ENCODE peak calls at places on chromosomes 7 and 10, in nine cellular contexts. J, E, T, H, I, Z, M, C and D are unnamed samples.

GRCh38 chr7:98206451-98207330 is 4.5 kb upstream of the BHLHA15 start:
- DNase-seq in J (no peak), E (no peak), T (no peak), H (no peak), I (no peak), Z (no peak), M (peak), C (no peak), D (no peak)

GRCh38 chr10:50937230-50937907 is 51.9 kb upstream of the A1CF start:
- DNase-seq in J (no peak), E (no peak), T (no peak), H (no peak), I (peak), Z (no peak), M (no peak), C (no peak), D (no peak)

GRCh38 chr10:121293121-121293520 is 305.1 kb downstream of the FGFR2 start:
- DNase-seq in J (no peak), E (no peak), T (no peak), H (no peak), I (no peak), Z (no peak), M (no peak), C (no peak), D (no peak)

GRCh38 chr7:38374507-38374906 is 101.1 kb upstream of the TARP start:
- DNase-seq in J (peak), E (no peak), T (peak), H (no peak), I (peak), Z (no peak), M (peak), C (no peak), D (peak)

GRCh38 chr7:47669178-47669878 is 87.4 kb upstream of the TNS3 start:
- DNase-seq in J (no peak), E (peak), T (peak), H (no peak), I (no peak), Z (no peak), M (no peak), C (no peak), D (no peak)

GRCh38 chr10:23927926-23928325 is 281.0 kb upstream of the KIAA1217 start:
- DNase-seq in J (no peak), E (no peak), T (no peak), H (no peak), I (no peak), Z (no peak), M (no peak), C (no peak), D (no peak)

GRCh38 chr7:2440608-2441245 is 35.5 kb downstream of the GRIFIN start:
- DNase-seq in J (no peak), E (no peak), T (no peak), H (no peak), I (no peak), Z (no peak), M (no peak), C (no peak), D (no peak)

GRCh38 chr7:100632951-100633717 is 8.2 kb downstream of the TFR2 start:
- DNase-seq in J (peak), E (no peak), T (peak), H (peak), I (peak), Z (no peak), M (peak), C (no peak), D (peak)

GRCh38 chr7:117755136-117755535 is 118.1 kb downstream of the CTTNBP2 start:
- DNase-seq in J (no peak), E (no peak), T (no peak), H (no peak), I (no peak), Z (no peak), M (no peak), C (no peak), D (no peak)

GRCh38 chr10:73646598-73647041 is 5.3 kb upstream of the MYOZ1 start:
- DNase-seq in J (no peak), E (no peak), T (no peak), H (no peak), I (no peak), Z (no peak), M (peak), C (no peak), D (no peak)

GRCh38 chr10:28862218-28862617 is 184.9 kb downstream of the BAMBI start:
- DNase-seq in J (no peak), E (no peak), T (no peak), H (no peak), I (no peak), Z (no peak), M (no peak), C (no peak), D (no peak)

GRCh38 chr7:7333610-7334009 is 151.3 kb downstream of the C1GALT1 start:
- DNase-seq in J (no peak), E (no peak), T (no peak), H (no peak), I (no peak), Z (no peak), M (no peak), C (no peak), D (no peak)

GRCh38 chr10:116836087-116836486 is 13.2 kb upstream of the ENO4 start:
- DNase-seq in J (peak), E (no peak), T (no peak), H (no peak), I (peak), Z (peak), M (peak), C (no peak), D (no peak)

GRCh38 chr10:110568055-110568735 is 700 bp downstream of the SMC3 start:
- DNase-seq in J (peak), E (no peak), T (no peak), H (peak), I (peak), Z (no peak), M (peak), C (no peak), D (peak)

GRCh38 chr10:96374639-96374984 is 15.8 kb upstream of the OPALIN start:
- DNase-seq in J (no peak), E (no peak), T (no peak), H (no peak), I (peak), Z (no peak), M (peak), C (no peak), D (no peak)

GRCh38 chr10:25102423-25102822 is 72.4 kb upstream of the GPR158 start:
- DNase-seq in J (no peak), E (no peak), T (no peak), H (no peak), I (no peak), Z (no peak), M (no peak), C (no peak), D (no peak)

GRCh38 chr10:46250481-46250880 is 36.3 kb upstream of the ANTXRL start:
- DNase-seq in J (no peak), E (no peak), T (no peak), H (no peak), I (no peak), Z (no peak), M (no peak), C (no peak), D (no peak)

GRCh38 chr10:35555962-35556930 is 48.9 kb upstream of the GJD4 start:
- DNase-seq in J (no peak), E (no peak), T (no peak), H (no peak), I (no peak), Z (no peak), M (no peak), C (no peak), D (no peak)